ENCODE peak calls at places on chromosome 6, in four cellular contexts. H is IMR-90, C is H1, X is H9. S is an unnamed sample.

GRCh38 chr6:147141690-147142308 is 62.4 kb upstream of the STXBP5 start:
- DNase-seq in H (peak; percentile 71), X (no peak), C (no peak), S (peak; percentile 24)

GRCh38 chr6:71385111-71385822 is 96.7 kb downstream of the OGFRL1 start:
- DNase-seq in H (no peak), X (no peak), C (no peak), S (no peak)

GRCh38 chr6:30515967-30516753 is 26.9 kb downstream of the HLA-E start:
- DNase-seq in X (peak; percentile 94), C (peak; percentile 65), H (peak; percentile 96), S (peak; percentile 95)

GRCh38 chr6:152343735-152344360 is 293.3 kb downstream of the SYNE1 start:
- DNase-seq in X (no peak), H (no peak), C (no peak), S (no peak)

GRCh38 chr6:46794068-46794467 is 879 bp downstream of the MEP1A start:
- DNase-seq in H (no peak), X (no peak), C (no peak), S (no peak)

GRCh38 chr6:109236140-109237081 is 141.1 kb downstream of the CEP57L1 start:
- DNase-seq in X (peak; percentile 93), C (peak; percentile 58), H (no peak), S (peak; percentile 86)

GRCh38 chr6:31663087-31663960 is 1.5 kb downstream of the GPANK1 start:
- DNase-seq in H (peak; percentile 70), C (no peak), X (no peak), S (no peak)

GRCh38 chr6:124669713-124670480 is 292.3 kb upstream of the RNF217 start:
- DNase-seq in C (no peak), X (no peak), H (no peak), S (no peak)

GRCh38 chr6:13267142-13267621 is 61.2 kb downstream of the TBC1D7 start:
- DNase-seq in H (no peak), C (no peak), X (no peak), S (no peak)

GRCh38 chr6:11806561-11807317 is 28.1 kb upstream of the ADTRP start:
- DNase-seq in C (no peak), X (no peak), H (no peak), S (peak; percentile 67)

GRCh38 chr6:104928141-104928540 is 28.8 kb upstream of the LIN28B start:
- DNase-seq in C (no peak), H (no peak), X (no peak), S (peak; percentile 50)

GRCh38 chr6:129852257-129852858 is 8.8 kb downstream of the TMEM244 start:
- DNase-seq in C (no peak), X (no peak), H (peak; percentile 22), S (no peak)

DNA sequence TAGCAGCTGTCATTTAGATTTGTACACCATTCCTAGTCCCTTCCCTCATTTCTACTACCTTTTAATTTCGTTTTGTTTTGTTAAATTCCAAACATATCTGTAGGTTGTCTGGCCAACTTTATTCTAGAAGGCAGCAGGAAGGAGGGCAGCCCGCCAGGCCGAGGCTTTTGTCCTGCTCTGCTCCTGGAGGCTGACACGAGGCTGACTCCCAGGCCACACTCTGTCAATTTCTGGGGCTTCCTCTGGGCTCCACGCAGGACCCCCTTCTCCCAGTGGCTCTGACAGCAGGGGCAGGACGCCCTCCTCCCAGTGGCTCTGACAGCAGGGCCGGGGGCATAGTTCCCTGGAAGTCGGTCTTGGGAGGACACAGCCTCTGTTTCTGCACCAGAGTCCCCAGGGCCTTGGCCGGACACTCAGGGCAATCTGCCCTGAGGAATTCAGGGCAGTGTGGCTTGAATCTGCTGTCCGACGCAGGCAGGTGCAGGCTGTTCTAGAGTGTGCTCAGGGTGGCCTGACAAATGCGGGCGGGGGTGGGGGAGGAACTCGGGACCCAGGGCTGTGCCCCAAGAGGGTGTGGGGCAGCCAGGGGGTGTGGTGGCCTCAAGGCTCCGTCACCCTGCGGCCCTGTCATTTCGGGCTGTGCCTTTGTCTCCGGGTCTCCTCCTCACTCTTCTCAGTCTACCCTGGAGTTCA is 11.8 kb downstream of the SMOC2 start:
- DNase-seq in C (no peak), H (no peak), X (no peak), S (no peak)
- H3K23ac ChIP-seq in C (no peak overlapping the region), H (no peak overlapping the region), X (no peak overlapping the region), S (no peak overlapping the region)

GRCh38 chr6:165680975-165681374 is 17.9 kb upstream of the PDE10A start:
- DNase-seq in C (no peak), X (no peak), H (no peak), S (no peak)

GRCh38 chr6:165678429-165678828 is 15.4 kb upstream of the PDE10A start:
- DNase-seq in H (no peak), X (no peak), C (no peak), S (no peak)

GRCh38 chr6:165677091-165677490 is 14.1 kb upstream of the PDE10A start:
- DNase-seq in X (no peak), H (no peak), C (no peak), S (no peak)

GRCh38 chr6:165679326-165679725 is 16.3 kb upstream of the PDE10A start:
- DNase-seq in H (no peak), C (no peak), X (no peak), S (peak; percentile 62)

GRCh38 chr6:165678904-165679303 is 15.9 kb upstream of the PDE10A start:
- DNase-seq in X (no peak), C (no peak), H (no peak), S (no peak)
- H3K56ac ChIP-seq in X (no peak overlapping the region), C (no peak overlapping the region), H (no peak overlapping the region), S (no peak overlapping the region)

DNA sequence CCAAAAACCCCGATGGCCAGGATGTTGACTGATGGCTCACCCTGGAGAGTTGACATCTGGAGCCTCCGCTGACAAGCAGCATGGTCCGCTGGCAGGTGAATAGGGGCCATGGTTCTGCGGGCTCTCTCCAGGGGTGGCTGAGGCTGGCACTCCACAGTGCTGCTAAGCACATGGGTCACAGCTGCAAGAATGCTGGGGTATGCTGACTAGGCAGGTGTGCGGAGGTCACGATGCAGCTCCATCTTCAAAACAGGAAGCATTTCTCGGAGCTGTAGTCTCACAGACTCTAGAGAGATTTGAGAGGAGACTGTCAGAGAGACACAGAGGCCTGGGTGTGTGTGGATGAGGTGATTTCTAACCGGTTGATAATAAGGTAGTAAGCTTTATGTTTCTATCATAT is 341.6 kb downstream of the NRN1 start:
- DNase-seq in C (no peak), X (no peak), H (no peak), S (no peak)
- H3K23ac ChIP-seq in C (no peak overlapping the region), X (no peak overlapping the region), H (no peak overlapping the region), S (no peak overlapping the region)

GRCh38 chr6:133407320-133408100 is 166.4 kb downstream of the EYA4 start:
- DNase-seq in C (no peak), H (no peak), X (no peak), S (peak; percentile 28)
- H3K56ac ChIP-seq in C (no peak overlapping the region), H (no peak overlapping the region), X (no peak overlapping the region), S (no peak overlapping the region)

GRCh38 chr6:43426928-43427405 is 374 bp upstream of the ABCC10 start:
- DNase-seq in H (no peak), C (no peak), X (no peak), S (no peak)
- H3K23ac ChIP-seq in H (peak overlapping the region; percentile 44), C (no peak overlapping the region), X (no peak overlapping the region), S (peak overlapping the region; percentile 45)